ENCODE peak calls at places on chromosomes 5 and 9, in nine cellular contexts. P is IMR-90; Z is tibial artery; N is mucosa of descending colon; R is left lung; M is transverse colon; O is CD8-positive, alpha-beta T cell; L is A549; U is endodermal cell. G is an unnamed sample.

GRCh38 chr9:137034039-137034708 is 2.3 kb upstream of the FUT7 start:
- DNase-seq in R (no peak), Z (peak; percentile 49), U (no peak), O (no peak), L (no peak), M (peak; percentile 73), P (no peak), N (peak; percentile 69), G (no peak)

GRCh38 chr5:54360089-54360488 is 49.7 kb upstream of the ARL15 start:
- DNase-seq in M (no peak), O (no peak), L (peak; percentile 21), Z (peak; percentile 22), N (no peak), R (no peak), P (peak; percentile 15), U (peak; percentile 70), G (no peak)

GRCh38 chr5:133226186-133226585 is 174.4 kb downstream of the HSPA4 start:
- DNase-seq in L (no peak), P (no peak), N (no peak), M (no peak), Z (no peak), R (no peak), O (no peak), U (peak; percentile 26), G (no peak)

GRCh38 chr5:155263381-155263780 is 249.8 kb downstream of the KIF4B start:
- DNase-seq in N (no peak), L (no peak), P (no peak), Z (no peak), U (no peak), O (no peak), M (no peak), R (no peak), G (no peak)

GRCh38 chr5:123203105-123203794 is 114.2 kb downstream of the PRDM6 start:
- DNase-seq in O (no peak), N (peak; percentile 4), U (no peak), P (peak; percentile 66), Z (no peak), R (no peak), M (no peak), L (no peak), G (no peak)

GRCh38 chr5:135615581-135616260 is 36.9 kb upstream of the CXCL14 start:
- DNase-seq in U (peak; percentile 46), N (no peak), P (no peak), O (no peak), L (no peak), R (no peak), Z (no peak), M (no peak), G (no peak)

GRCh38 chr5:131413605-131414559 is 150.0 kb downstream of the CDC42SE2 start:
- DNase-seq in M (no peak), N (no peak), R (no peak), L (no peak), Z (no peak), P (no peak), O (no peak), U (no peak), G (no peak)

GRCh38 chr9:105392531-105392930 is 55.3 kb upstream of the FSD1L start:
- DNase-seq in U (no peak), L (no peak), R (no peak), M (no peak), N (no peak), Z (no peak), O (no peak), P (no peak), G (no peak)

GRCh38 chr9:72037571-72037970 is 22.8 kb downstream of the C9orf57 start:
- DNase-seq in O (no peak), L (no peak), R (no peak), U (no peak), P (no peak), M (no peak), N (no peak), Z (no peak), G (no peak)

GRCh38 chr9:99466787-99467186 is 244.7 kb downstream of the SEC61B start:
- DNase-seq in O (no peak), N (no peak), Z (no peak), U (no peak), P (no peak), M (no peak), R (no peak), L (no peak), G (no peak)

GRCh38 chr9:93814561-93814960 is 140.6 kb downstream of the BARX1 start:
- DNase-seq in O (no peak), N (no peak), P (no peak), U (peak; percentile 73), M (no peak), Z (no peak), R (no peak), L (no peak), G (no peak)

GRCh38 chr5:96197359-96197758 is 235.7 kb downstream of the PCSK1 start:
- DNase-seq in P (no peak), Z (no peak), O (no peak), N (no peak), U (no peak), M (no peak), R (no peak), L (no peak), G (no peak)

GRCh38 chr5:179955630-179956029 is 47.9 kb upstream of the TBC1D9B start:
- DNase-seq in N (no peak), P (no peak), M (no peak), L (no peak), R (no peak), U (no peak), O (no peak), Z (no peak), G (no peak)

GRCh38 chr5:14767942-14768837 is 103.4 kb downstream of the ANKH start:
- DNase-seq in U (no peak), M (no peak), O (no peak), N (no peak), L (no peak), Z (no peak), R (no peak), P (no peak), G (no peak)

GRCh38 chr5:40277161-40277906 is 402.4 kb upstream of the PTGER4 start:
- DNase-seq in N (no peak), M (no peak), U (no peak), P (no peak), Z (no peak), R (no peak), L (no peak), O (no peak), G (no peak)

GRCh38 chr9:98108540-98109031 is 10.4 kb downstream of the TRIM14 start:
- DNase-seq in U (no peak), N (no peak), Z (no peak), P (no peak), O (no peak), L (no peak), M (no peak), R (no peak), G (peak; percentile 56)

GRCh38 chr9:127629468-127630081 is 17.5 kb downstream of the STXBP1 start:
- DNase-seq in O (no peak), M (no peak), P (peak; percentile 35), L (no peak), N (no peak), U (peak; percentile 77), Z (no peak), R (no peak), G (no peak)

GRCh38 chr5:107365355-107366109 is 305.2 kb downstream of the EFNA5 start:
- DNase-seq in M (no peak), L (no peak), U (peak; percentile 69), O (no peak), Z (no peak), N (no peak), P (no peak), R (no peak), G (no peak)

GRCh38 chr5:133735346-133735745 is 123.0 kb upstream of the FSTL4 start:
- DNase-seq in M (no peak), R (no peak), N (no peak), Z (no peak), U (no peak), O (no peak), P (peak; percentile 11), L (no peak), G (no peak)

GRCh38 chr9:121494192-121494591 is 5.5 kb downstream of the GGTA1 start:
- DNase-seq in L (no peak), O (no peak), Z (no peak), N (peak; percentile 19), R (no peak), P (no peak), U (no peak), M (no peak), G (no peak)
- H3K4me1 ChIP-seq in L (peaks cover 6% of the 10 kb centered on the region), O (peaks cover 12% of the 10 kb centered on the region), Z (peaks cover 33% of the 10 kb centered on the region), N (peaks cover 13% of the 10 kb centered on the region), R (peaks cover 30% of the 10 kb centered on the region), P (peaks cover 5% of the 10 kb centered on the region), U (no peaks in the 10 kb centered on the region), M (peaks cover 10% of the 10 kb centered on the region), G (peaks cover 3% of the 10 kb centered on the region)

DNA sequence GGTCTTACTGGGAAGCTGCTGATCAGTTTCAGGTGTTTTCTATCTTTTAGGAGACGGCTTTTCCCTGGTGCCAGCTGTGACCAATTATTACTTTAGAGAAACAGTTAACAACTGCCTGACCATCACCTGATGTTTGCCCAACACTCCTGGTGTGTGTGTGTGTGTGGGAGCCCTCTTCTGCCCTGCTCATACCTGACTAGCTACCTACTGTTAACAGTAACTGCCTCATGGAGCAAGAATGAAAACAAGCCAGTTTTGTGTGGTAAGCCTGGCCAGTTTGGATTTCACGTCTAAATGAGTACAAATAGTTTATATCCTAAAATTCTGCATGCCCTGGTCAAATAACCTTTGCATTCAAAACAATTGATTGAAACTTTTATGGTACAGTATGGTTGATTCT is 46.1 kb upstream of the RIOK2 start:
- DNase-seq in P (no peak), M (no peak), N (no peak), O (no peak), Z (no peak), R (no peak), L (no peak), U (no peak), G (no peak)
- H3K4me3 ChIP-seq in P (no peak overlapping the region), M (no peak overlapping the region), N (no peak overlapping the region), O (no peak overlapping the region), Z (no peak overlapping the region), R (no peak overlapping the region), L (no peak overlapping the region), U (no peak overlapping the region), G (no peak overlapping the region)

DNA sequence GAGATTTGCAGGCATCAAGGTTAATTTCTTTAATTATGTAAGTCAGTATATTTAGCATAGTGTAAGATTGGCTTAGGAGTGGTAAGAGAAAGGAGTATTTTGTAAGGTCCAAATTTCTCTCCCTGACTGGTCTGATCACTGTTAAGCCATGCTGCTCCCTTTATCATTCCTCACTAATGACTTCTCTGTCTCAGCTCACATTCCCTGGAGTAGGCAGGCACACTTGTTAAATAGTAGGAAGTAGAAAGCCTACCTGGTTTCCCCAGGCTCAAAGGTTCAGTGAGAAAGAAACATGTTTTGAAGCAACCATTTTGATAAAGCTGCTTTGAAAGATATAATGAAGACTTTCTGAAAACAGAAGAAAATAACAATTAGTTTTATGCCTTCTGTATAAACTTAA is 90.7 kb downstream of the SMIM15 start:
- DNase-seq in R (no peak), Z (no peak), L (no peak), M (no peak), O (no peak), P (no peak), N (no peak), U (peak; percentile 51), G (no peak)
- TF ChIP-seq CTCF in R (no peak), Z (no peak), L (no peak), M (no peak), O (no peak), P (no peak), N (no peak), U (no peak), G (no peak)

DNA sequence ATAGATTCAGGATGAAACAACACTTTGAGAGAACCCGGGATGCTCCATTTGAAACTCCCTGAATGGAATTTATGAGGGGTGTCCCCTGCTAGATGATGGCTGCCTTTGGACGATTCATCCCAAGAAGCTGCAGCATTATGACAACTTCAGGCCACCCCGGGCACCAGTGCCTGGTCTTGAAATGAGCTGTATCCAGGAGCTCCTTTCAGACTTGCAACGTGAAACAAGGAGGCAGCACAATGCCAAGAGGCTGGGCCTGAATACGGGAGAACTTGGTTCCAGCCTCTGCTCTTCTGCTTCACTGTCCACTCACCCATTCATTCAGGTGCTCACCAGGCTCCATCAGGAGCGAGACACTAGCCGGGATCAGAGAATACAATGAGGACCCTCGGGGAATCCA is 78.3 kb downstream of the STK10 start:
- DNase-seq in Z (no peak), O (no peak), M (no peak), P (no peak), R (no peak), N (no peak), L (no peak), U (no peak), G (no peak)
- H3K4me1 ChIP-seq in Z (peaks cover 29% of the 10 kb centered on the region), O (peaks cover 63% of the 10 kb centered on the region), M (peaks cover 31% of the 10 kb centered on the region), P (peaks cover 21% of the 10 kb centered on the region), R (peaks cover 80% of the 10 kb centered on the region), N (peaks cover 10% of the 10 kb centered on the region), L (peaks cover 19% of the 10 kb centered on the region), U (peaks cover 4% of the 10 kb centered on the region), G (peaks cover 17% of the 10 kb centered on the region)